ENCODE peak calls at places on chromosomes 2 and 18, in ten cellular contexts. J is GM23338, L is H1, K is HepG2, U is GM23248, B is fibroblast of lung, M is mammary epithelial cell, I is PC-9, D is astrocyte, F is keratinocyte. O is an unnamed sample.

GRCh38 chr2:120471166-120471565 is 125.2 kb downstream of the INHBB start:
- DNase-seq in J (no peak), L (no peak), K (no peak), U (peak), B (no peak), M (no peak), I (no peak), D (no peak), F (no peak), O (no peak)

GRCh38 chr2:219997341-219997851 is 370.0 kb downstream of the SLC4A3 start:
- DNase-seq in J (peak), L (peak), K (no peak), U (peak), B (peak), M (peak), I (no peak), D (peak), F (peak), O (no peak)

GRCh38 chr2:39265315-39265714 is 21.5 kb upstream of the CDKL4 start:
- DNase-seq in J (no peak), L (no peak), K (no peak), U (no peak), B (no peak), M (no peak), I (no peak), D (no peak), F (no peak), O (peak)

GRCh38 chr18:13280066-13280795 is 61.7 kb downstream of the LDLRAD4 start:
- DNase-seq in J (no peak), L (no peak), K (no peak), U (no peak), B (no peak), M (no peak), I (no peak), D (peak), F (no peak), O (no peak)

GRCh38 chr2:6080837-6081541 is 388.8 kb downstream of the SOX11 start:
- DNase-seq in J (no peak), L (no peak), K (no peak), U (no peak), B (no peak), M (no peak), I (no peak), D (peak), F (no peak), O (no peak)

GRCh38 chr2:158748925-158749590 is 46.1 kb upstream of the DAPL1 start:
- DNase-seq in J (no peak), L (no peak), K (no peak), U (no peak), B (no peak), M (no peak), I (no peak), D (no peak), F (no peak), O (no peak)

GRCh38 chr2:134623796-134624195 is 95.0 kb downstream of the TMEM163 start:
- DNase-seq in J (no peak), L (no peak), K (no peak), U (no peak), B (no peak), M (no peak), I (no peak), D (no peak), F (no peak), O (no peak)

GRCh38 chr18:40088130-40088529 is 1866.9 kb upstream of the PIK3C3 start:
- DNase-seq in J (no peak), L (no peak), K (no peak), U (no peak), B (peak), M (no peak), I (no peak), D (no peak), F (no peak), O (no peak)

GRCh38 chr2:191411472-191411871 is 166.3 kb downstream of the MYO1B start:
- DNase-seq in J (no peak), L (no peak), K (no peak), U (no peak), B (no peak), M (no peak), I (no peak), D (no peak), F (no peak), O (no peak)

GRCh38 chr2:18987592-18988073 is 370.8 kb downstream of the OSR1 start:
- DNase-seq in J (no peak), L (no peak), K (peak), U (peak), B (peak), M (peak), I (peak), D (peak), F (peak), O (no peak)

GRCh38 chr2:151207100-151207499 is 54.6 kb downstream of the RBM43 start:
- DNase-seq in J (no peak), L (no peak), K (no peak), U (no peak), B (no peak), M (no peak), I (no peak), D (no peak), F (no peak), O (no peak)

GRCh38 chr18:12307871-12308385 is at the start of gene TUBB6:
- DNase-seq in J (peak), L (peak), K (no peak), U (peak), B (peak), M (peak), I (no peak), D (peak), F (no peak), O (no peak)

GRCh38 chr18:3857544-3857943 is 407.6 kb downstream of the TGIF1 start:
- DNase-seq in J (no peak), L (no peak), K (no peak), U (peak), B (no peak), M (no peak), I (no peak), D (no peak), F (no peak), O (no peak)

GRCh38 chr2:46701152-46701551 is 214.5 kb downstream of the MCFD2 start:
- DNase-seq in J (no peak), L (no peak), K (no peak), U (peak), B (peak), M (peak), I (no peak), D (no peak), F (no peak), O (no peak)

GRCh38 chr2:156334496-156335478 is 2.3 kb upstream of the NR4A2 start:
- DNase-seq in J (peak), L (peak), K (peak), U (peak), B (peak), M (peak), I (peak), D (peak), F (no peak), O (peak)

GRCh38 chr2:10415640-10416039 is 32.5 kb downstream of the ODC1 start:
- DNase-seq in J (no peak), L (no peak), K (no peak), U (no peak), B (no peak), M (no peak), I (no peak), D (no peak), F (no peak), O (no peak)

GRCh38 chr2:103902347-103902746 is 951.6 kb upstream of the POU3F3 start:
- DNase-seq in J (no peak), L (no peak), K (no peak), U (no peak), B (no peak), M (no peak), I (no peak), D (no peak), F (no peak), O (no peak)

GRCh38 chr2:81412681-81413080 is 1108.1 kb upstream of the LRRTM1 start:
- DNase-seq in J (no peak), L (no peak), K (no peak), U (no peak), B (peak), M (no peak), I (no peak), D (no peak), F (no peak), O (no peak)

GRCh38 chr2:174365583-174365982 is 29.9 kb upstream of the SCRN3 start:
- DNase-seq in J (no peak), L (no peak), K (no peak), U (no peak), B (no peak), M (no peak), I (no peak), D (peak), F (no peak), O (no peak)

GRCh38 chr2:40760071-40760666 is 308.3 kb upstream of the SLC8A1 start:
- DNase-seq in J (peak), L (peak), K (peak), U (peak), B (peak), M (peak), I (peak), D (peak), F (no peak), O (peak)

GRCh38 chr2:135742307-135742838 is 718 bp downstream of the UBXN4 start:
- DNase-seq in J (peak), L (no peak), K (peak), U (peak), B (peak), M (peak), I (peak), D (peak), F (no peak), O (peak)

GRCh38 chr2:218081695-218082094 is 12.6 kb downstream of the RUFY4 start:
- DNase-seq in J (no peak), L (no peak), K (no peak), U (peak), B (peak), M (no peak), I (no peak), D (peak), F (no peak), O (no peak)

GRCh38 chr2:233267516-233268245 is 16.2 kb downstream of the ATG16L1 start:
- DNase-seq in J (no peak), L (no peak), K (no peak), U (no peak), B (no peak), M (no peak), I (no peak), D (no peak), F (no peak), O (peak)

GRCh38 chr2:147275943-147276342 is 568.9 kb upstream of the ACVR2A start:
- DNase-seq in J (peak), L (peak), K (no peak), U (peak), B (no peak), M (no peak), I (no peak), D (no peak), F (no peak), O (no peak)

GRCh38 chr2:10431797-10432196 is 16.3 kb downstream of the ODC1 start:
- DNase-seq in J (peak), L (no peak), K (no peak), U (no peak), B (no peak), M (no peak), I (no peak), D (no peak), F (no peak), O (no peak)

GRCh38 chr2:178008636-178009289 is 63.8 kb downstream of the PDE11A start:
- DNase-seq in J (peak), L (no peak), K (no peak), U (peak), B (peak), M (peak), I (no peak), D (peak), F (no peak), O (no peak)

GRCh38 chr2:171150694-171151285 is 9.9 kb downstream of the TLK1 start:
- DNase-seq in J (no peak), L (no peak), K (peak), U (no peak), B (no peak), M (no peak), I (no peak), D (no peak), F (no peak), O (no peak)

GRCh38 chr2:170922683-170923494 is 6.2 kb upstream of the GORASP2 start:
- DNase-seq in J (no peak), L (no peak), K (no peak), U (no peak), B (no peak), M (no peak), I (no peak), D (no peak), F (no peak), O (no peak)

GRCh38 chr2:214730248-214730647 is 79.2 kb downstream of the BARD1 start:
- DNase-seq in J (no peak), L (no peak), K (no peak), U (no peak), B (no peak), M (no peak), I (no peak), D (peak), F (no peak), O (no peak)

GRCh38 chr18:74251297-74252031 is 40.3 kb downstream of the CYB5A start:
- DNase-seq in J (peak), L (no peak), K (peak), U (peak), B (peak), M (no peak), I (peak), D (peak), F (no peak), O (no peak)

GRCh38 chr18:68282232-68282631 is 432.7 kb downstream of the TMX3 start:
- DNase-seq in J (no peak), L (no peak), K (no peak), U (no peak), B (no peak), M (no peak), I (no peak), D (no peak), F (no peak), O (no peak)

GRCh38 chr2:127157114-127157513 is 50.2 kb upstream of the BIN1 start:
- DNase-seq in J (no peak), L (no peak), K (no peak), U (no peak), B (no peak), M (no peak), I (no peak), D (no peak), F (no peak), O (no peak)

GRCh38 chr18:55774505-55774904 is 186.5 kb upstream of the TCF4 start:
- DNase-seq in J (no peak), L (no peak), K (no peak), U (no peak), B (no peak), M (no peak), I (no peak), D (no peak), F (no peak), O (no peak)

GRCh38 chr18:60910534-60910933 is 422.7 kb upstream of the CDH20 start:
- DNase-seq in J (no peak), L (no peak), K (no peak), U (peak), B (peak), M (no peak), I (no peak), D (peak), F (no peak), O (no peak)

GRCh38 chr2:219987830-219988229 is 360.4 kb downstream of the SLC4A3 start:
- DNase-seq in J (no peak), L (no peak), K (no peak), U (peak), B (peak), M (peak), I (peak), D (peak), F (peak), O (no peak)

GRCh38 chr2:1729264-1729663 is 15.1 kb downstream of the PXDN start:
- DNase-seq in J (no peak), L (no peak), K (no peak), U (no peak), B (no peak), M (no peak), I (peak), D (no peak), F (no peak), O (no peak)

GRCh38 chr2:7180641-7181370 is 263.6 kb downstream of the RNF144A start:
- DNase-seq in J (peak), L (no peak), K (peak), U (peak), B (no peak), M (peak), I (no peak), D (peak), F (peak), O (no peak)

GRCh38 chr18:3885209-3885792 is 435.3 kb downstream of the TGIF1 start:
- DNase-seq in J (peak), L (no peak), K (peak), U (no peak), B (no peak), M (no peak), I (no peak), D (no peak), F (no peak), O (no peak)

GRCh38 chr2:176827269-176827668 is 385.3 kb upstream of the HNRNPA3 start:
- DNase-seq in J (no peak), L (no peak), K (no peak), U (peak), B (no peak), M (no peak), I (no peak), D (no peak), F (no peak), O (no peak)

DNA sequence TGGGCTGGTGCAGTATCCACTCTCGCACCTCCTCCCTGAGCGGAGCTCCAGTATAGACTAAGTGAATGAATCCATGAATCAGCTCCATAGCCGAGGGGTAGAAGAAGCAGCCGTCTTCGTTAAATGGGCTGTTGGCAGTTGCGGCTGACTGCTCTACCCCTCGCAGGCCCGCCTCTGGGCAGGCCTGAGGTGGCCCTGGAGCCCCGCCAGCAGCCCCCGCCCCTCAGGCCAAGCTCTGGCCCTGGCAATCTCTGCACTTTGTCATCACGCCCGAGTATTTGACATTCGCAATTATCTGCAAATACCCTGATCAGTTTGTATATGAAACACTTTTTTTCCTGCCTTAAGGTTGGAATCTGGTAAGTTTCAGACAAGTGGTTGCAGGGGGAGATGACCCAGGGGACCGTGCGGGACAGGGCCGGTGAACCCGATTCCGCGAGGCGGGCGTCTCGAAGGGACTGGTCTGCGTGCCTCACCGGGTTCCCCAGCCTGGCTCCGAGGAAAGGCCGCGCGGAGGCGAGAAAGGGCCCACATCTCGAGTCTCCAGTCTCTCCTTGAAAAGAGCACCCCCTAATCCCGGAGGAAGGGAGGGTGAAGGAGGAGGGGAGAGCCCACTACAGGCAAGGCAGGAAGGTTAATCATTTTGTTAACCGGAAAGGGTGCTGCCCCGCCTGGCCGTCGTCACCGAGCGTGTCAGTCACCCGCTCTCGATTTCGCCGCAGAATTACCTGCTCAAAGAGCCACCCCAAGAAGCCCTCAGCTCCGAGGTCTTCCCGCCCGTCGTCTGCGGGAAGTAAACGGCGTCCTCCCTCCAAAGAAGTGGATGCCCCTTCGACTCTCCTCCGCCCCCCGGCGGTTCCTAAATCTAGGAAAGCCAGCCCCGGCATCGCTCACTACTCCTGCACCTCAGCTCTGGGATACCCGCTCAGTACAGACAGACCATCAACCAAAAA is 11.1 kb upstream of the SATB2 start:
- DNase-seq in J (peak), L (peak), K (no peak), U (no peak), B (no peak), M (no peak), I (no peak), D (no peak), F (no peak), O (no peak)
- TF ChIP-seq EZH2 in J (peak), L (peak), K (peak), U (no peak), B (peak), M (peak), I (no peak), D (peak), F (peak), O (no peak)

DNA sequence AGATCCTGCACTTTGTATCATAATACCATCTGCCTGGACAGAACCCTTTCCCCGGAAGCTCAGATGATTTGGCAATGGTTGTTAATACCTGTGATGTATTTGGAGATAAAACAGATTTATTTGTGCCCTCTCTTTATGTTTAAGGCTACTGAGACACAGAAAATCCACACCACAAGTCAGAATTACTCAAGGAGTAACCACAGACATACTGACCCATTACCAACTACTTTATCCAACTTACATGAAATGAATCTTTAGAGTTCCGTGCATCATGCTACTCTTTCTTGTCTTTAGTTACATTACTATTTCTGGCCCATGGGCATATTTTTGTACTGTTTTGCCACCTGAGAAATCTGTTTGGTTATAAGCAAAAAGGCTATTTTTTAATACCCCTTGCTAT is 384.0 kb downstream of the STK39 start:
- DNase-seq in J (no peak), L (no peak), K (no peak), U (no peak), B (no peak), M (no peak), I (no peak), D (no peak), F (no peak), O (no peak)
- H3K4me2 ChIP-seq in J (no peak), L (no peak), K (no peak), U (no peak), B (no peak), M (no peak), I (no peak), D (no peak), F (no peak), O (no peak)

GRCh38 chr2:42755161-42755900 is 8.6 kb downstream of the OXER1 start:
- DNase-seq in J (no peak), L (no peak), K (no peak), U (peak), B (no peak), M (no peak), I (no peak), D (no peak), F (no peak), O (no peak)
- TF ChIP-seq EZH2 in J (no peak), L (no peak), K (no peak), U (no peak), B (no peak), M (no peak), I (no peak), D (no peak), F (no peak), O (no peak)

GRCh38 chr2:433216-433615 is 145.3 kb upstream of the ALKAL2 start:
- DNase-seq in J (no peak), L (no peak), K (no peak), U (no peak), B (no peak), M (no peak), I (no peak), D (no peak), F (no peak), O (no peak)

GRCh38 chr2:430280-431040 is 142.6 kb upstream of the ALKAL2 start:
- DNase-seq in J (no peak), L (no peak), K (no peak), U (no peak), B (no peak), M (no peak), I (no peak), D (no peak), F (no peak), O (no peak)

GRCh38 chr2:428591-428990 is 140.7 kb upstream of the ALKAL2 start:
- DNase-seq in J (no peak), L (no peak), K (no peak), U (no peak), B (no peak), M (no peak), I (no peak), D (no peak), F (no peak), O (no peak)

GRCh38 chr2:429142-429541 is 141.3 kb upstream of the ALKAL2 start:
- DNase-seq in J (no peak), L (no peak), K (no peak), U (no peak), B (no peak), M (no peak), I (no peak), D (no peak), F (no peak), O (no peak)

GRCh38 chr2:429575-430254 is 141.8 kb upstream of the ALKAL2 start:
- DNase-seq in J (no peak), L (no peak), K (no peak), U (no peak), B (no peak), M (no peak), I (no peak), D (no peak), F (no peak), O (no peak)
- H3K4me2 ChIP-seq in J (no peak), L (no peak), K (no peak), U (no peak), B (no peak), M (no peak), I (no peak), D (no peak), F (no peak), O (peak)

GRCh38 chr2:86336350-86337234 is 834 bp downstream of the REEP1 start:
- DNase-seq in J (peak), L (peak), K (no peak), U (no peak), B (no peak), M (no peak), I (no peak), D (no peak), F (no peak), O (no peak)
- TF ChIP-seq EZH2 in J (no peak), L (peak), K (peak), U (peak), B (no peak), M (no peak), I (peak), D (peak), F (peak), O (no peak)

GRCh38 chr2:100222844-100223243 is 80.5 kb upstream of the AFF3 start:
- DNase-seq in J (no peak), L (no peak), K (no peak), U (no peak), B (no peak), M (no peak), I (no peak), D (no peak), F (no peak), O (no peak)
- H3K4me2 ChIP-seq in J (no peak), L (no peak), K (no peak), U (no peak), B (no peak), M (no peak), I (no peak), D (no peak), F (no peak), O (no peak)

O was measured in MM.1S.